ENCODE peak calls at places on chromosome 1, in six cellular contexts. W is Peyer's patch, X is tibial nerve, L is HFFc6, K is activated T-helper 1 cell treated with Interleukin-2 at 50 U/mL for 16 hours, F is NCI-H1105. T is an unnamed sample.

GRCh38 chr1:201145132-201145531 is 9.1 kb downstream of the TMEM9 start:
- DNase-seq in W (no peak), X (no peak), L (no peak), K (no peak), F (no peak), T (no peak)

GRCh38 chr1:227766015-227766634 is 30.9 kb downstream of the SNAP47 start:
- DNase-seq in W (peak), X (no peak), L (peak), K (peak), F (peak), T (no peak)

GRCh38 chr1:6166221-6166620 is 13.9 kb downstream of the CHD5 start:
- DNase-seq in W (no peak), X (no peak), L (no peak), K (no peak), F (no peak), T (no peak)

GRCh38 chr1:211133393-211133840 is 531 bp downstream of the KCNH1 start:
- DNase-seq in W (peak), X (no peak), L (no peak), K (no peak), F (peak), T (peak)

GRCh38 chr1:27109103-27109822 is 45.7 kb downstream of the SLC9A1 start:
- DNase-seq in W (peak), X (no peak), L (peak), K (no peak), F (no peak), T (no peak)

GRCh38 chr1:234969630-234970370 is 158.8 kb downstream of the TOMM20 start:
- DNase-seq in W (peak), X (no peak), L (peak), K (no peak), F (peak), T (no peak)

GRCh38 chr1:31447210-31447609 is 34.2 kb downstream of the SERINC2 start:
- DNase-seq in W (no peak), X (no peak), L (no peak), K (no peak), F (no peak), T (no peak)

GRCh38 chr1:29210278-29211085 is 20.3 kb downstream of the MECR start:
- DNase-seq in W (no peak), X (no peak), L (no peak), K (no peak), F (no peak), T (no peak)

GRCh38 chr1:3466366-3467075 is 12.1 kb downstream of the ARHGEF16 start:
- DNase-seq in W (no peak), X (no peak), L (no peak), K (no peak), F (no peak), T (no peak)

GRCh38 chr1:98988906-98989603 is 15.6 kb downstream of the PLPPR5 start:
- DNase-seq in W (no peak), X (no peak), L (no peak), K (no peak), F (no peak), T (no peak)

GRCh38 chr1:37661401-37661800 is 26.7 kb upstream of the RSPO1 start:
- DNase-seq in W (no peak), X (no peak), L (peak), K (no peak), F (no peak), T (no peak)

GRCh38 chr1:201028473-201028889 is 5.0 kb upstream of the KIF21B start:
- DNase-seq in W (no peak), X (no peak), L (no peak), K (no peak), F (no peak), T (no peak)

GRCh38 chr1:182173791-182174190 is 112.3 kb upstream of the ZNF648 start:
- DNase-seq in W (no peak), X (no peak), L (no peak), K (no peak), F (no peak), T (no peak)

GRCh38 chr1:44576456-44577150 is 97.7 kb downstream of the TMEM53 start:
- DNase-seq in W (no peak), X (no peak), L (no peak), K (no peak), F (no peak), T (no peak)

GRCh38 chr1:3105167-3105863 is 36.3 kb downstream of the PRDM16 start:
- DNase-seq in W (no peak), X (no peak), L (no peak), K (no peak), F (no peak), T (no peak)

GRCh38 chr1:234598974-234599616 is 10.9 kb downstream of the IRF2BP2 start:
- DNase-seq in W (no peak), X (peak), L (no peak), K (no peak), F (no peak), T (no peak)

GRCh38 chr1:165187020-165187628 is 169.4 kb downstream of the LMX1A start:
- DNase-seq in W (no peak), X (no peak), L (no peak), K (no peak), F (peak), T (no peak)

GRCh38 chr1:25821112-25821476 is 1.3 kb downstream of the MTFR1L start:
- DNase-seq in W (no peak), X (no peak), L (no peak), K (no peak), F (no peak), T (no peak)

GRCh38 chr1:229024528-229025119 is 246.3 kb upstream of the RAB4A start:
- DNase-seq in W (no peak), X (no peak), L (peak), K (no peak), F (no peak), T (peak)

GRCh38 chr1:156643266-156644092 is 1.6 kb downstream of the BCAN start:
- DNase-seq in W (no peak), X (no peak), L (no peak), K (no peak), F (no peak), T (no peak)

GRCh38 chr1:112346802-112347350 is 49.1 kb upstream of the CTTNBP2NL start:
- DNase-seq in W (no peak), X (no peak), L (no peak), K (no peak), F (no peak), T (no peak)

GRCh38 chr1:114113801-114114750 is 39.6 kb downstream of the SYT6 start:
- DNase-seq in W (no peak), X (no peak), L (no peak), K (no peak), F (no peak), T (no peak)

GRCh38 chr1:167258858-167259257 is 38.2 kb downstream of the POU2F1 start:
- DNase-seq in W (no peak), X (no peak), L (no peak), K (no peak), F (no peak), T (no peak)

GRCh38 chr1:56068210-56068609 is 511.2 kb downstream of the PLPP3 start:
- DNase-seq in W (no peak), X (no peak), L (no peak), K (no peak), F (no peak), T (no peak)

GRCh38 chr1:201904579-201904978 is 15.9 kb downstream of the SHISA4 start:
- DNase-seq in W (no peak), X (no peak), L (peak), K (no peak), F (no peak), T (peak)

GRCh38 chr1:151547900-151548230 is 7.8 kb downstream of the TUFT1 start:
- DNase-seq in W (no peak), X (no peak), L (no peak), K (no peak), F (no peak), T (no peak)

GRCh38 chr1:179121159-179121938 is 39.5 kb downstream of the TOR3A start:
- DNase-seq in W (no peak), X (no peak), L (peak), K (no peak), F (no peak), T (no peak)

GRCh38 chr1:155499953-155500621 is 62.5 kb downstream of the ASH1L start:
- DNase-seq in W (no peak), X (no peak), L (no peak), K (no peak), F (peak), T (no peak)

GRCh38 chr1:172443666-172444453 is at the start of gene PIGC:
- DNase-seq in W (peak), X (peak), L (peak), K (peak), F (peak), T (peak)

T was measured in hepatic stellate cell.